ENCODE peak calls at places on chromosomes 1 and 21, in seven cellular contexts. Q, Y, V, E, W, A and R are unnamed samples.

GRCh38 chr21:39630827-39631226 is 18.1 kb downstream of the B3GALT5 start:
- DNase-seq in V (no peak), E (no peak), Q (no peak), W (no peak), Y (no peak), A (no peak), R (no peak)

GRCh38 chr1:204723131-204723787 is 37.7 kb upstream of the LRRN2 start:
- DNase-seq in Q (no peak), E (no peak), W (no peak), Y (no peak), V (no peak), A (no peak), R (no peak)

GRCh38 chr1:169896013-169896412 is 2.3 kb upstream of the SCYL3 start:
- DNase-seq in Q (no peak), V (no peak), Y (no peak), W (no peak), A (no peak), E (no peak), R (no peak)

GRCh38 chr21:45329261-45330074 is 41.8 kb upstream of the POFUT2 start:
- DNase-seq in E (no peak), V (no peak), Y (no peak), Q (no peak), W (no peak), A (no peak), R (no peak)

GRCh38 chr1:156652131-156652991 is 10.4 kb downstream of the BCAN start:
- DNase-seq in V (peak; percentile 39), W (peak; percentile 92), Q (no peak), E (no peak), Y (no peak), A (no peak), R (no peak)

GRCh38 chr1:67542747-67543146 is 112.5 kb upstream of the SERBP1 start:
- DNase-seq in Y (no peak), E (no peak), Q (no peak), A (no peak), V (no peak), W (no peak), R (no peak)

GRCh38 chr1:103489881-103490280 is 35.6 kb upstream of the RNPC3 start:
- DNase-seq in V (no peak), A (no peak), Q (no peak), W (no peak), E (no peak), Y (no peak), R (no peak)

GRCh38 chr1:93021539-93022134 is 57.4 kb upstream of the MTF2 start:
- DNase-seq in A (no peak), Y (peak; percentile 54), W (peak; percentile 14), Q (peak; percentile 42), E (no peak), V (peak; percentile 65), R (peak; percentile 42)

GRCh38 chr1:178926046-178926445 is 55.2 kb upstream of the ANGPTL1 start:
- DNase-seq in V (no peak), E (no peak), Y (no peak), A (no peak), Q (no peak), W (no peak), R (no peak)

GRCh38 chr1:37999434-38000232 is 5.7 kb downstream of the FHL3 start:
- DNase-seq in Q (no peak), E (no peak), V (peak; percentile 86), A (no peak), W (no peak), Y (peak; percentile 72), R (peak; percentile 75)

GRCh38 chr1:38274974-38275373 is 228.4 kb upstream of the POU3F1 start:
- DNase-seq in W (no peak), Y (no peak), V (no peak), E (no peak), A (no peak), Q (no peak), R (no peak)

GRCh38 chr1:158145173-158145719 is 35.4 kb upstream of the CD1D start:
- DNase-seq in A (no peak), Y (no peak), W (no peak), V (no peak), Q (no peak), E (no peak), R (no peak)

GRCh38 chr1:35557118-35557610 is at the start of gene KIAA0319L:
- DNase-seq in Y (peak; percentile 94), A (no peak), W (peak; percentile 79), V (peak; percentile 92), Q (no peak), E (no peak), R (peak; percentile 60)

GRCh38 chr21:46457801-46458314 is 833 bp upstream of the DIP2A start:
- DNase-seq in A (no peak), W (peak; percentile 37), Q (peak; percentile 4), E (no peak), V (peak; percentile 78), Y (peak; percentile 65), R (peak; percentile 21)

GRCh38 chr1:156440689-156441437 is 59.7 kb downstream of the MEF2D start:
- DNase-seq in Q (no peak), V (no peak), W (no peak), A (no peak), Y (no peak), E (no peak), R (no peak)

GRCh38 chr1:33456302-33456886 is 16.1 kb upstream of the ZSCAN20 start:
- DNase-seq in E (no peak), A (no peak), V (no peak), Y (no peak), W (no peak), Q (no peak), R (no peak)

GRCh38 chr1:166628259-166628658 is 211.0 kb upstream of the POGK start:
- DNase-seq in A (no peak), Y (no peak), E (no peak), Q (no peak), V (no peak), W (no peak), R (no peak)
- TF ChIP-seq JUND in A (no peak), Y (no peak), E (no peak), Q (no peak), V (no peak), W (no peak), R (no peak)

GRCh38 chr1:25893072-25893604 is 13.1 kb downstream of the STMN1 start:
- DNase-seq in V (no peak), Q (no peak), Y (no peak), A (no peak), W (no peak), E (no peak), R (no peak)
- TF ChIP-seq JUND in V (no peak), Q (no peak), Y (no peak), A (no peak), W (no peak), E (no peak), R (no peak)

GRCh38 chr1:246052603-246053002 is 454.5 kb downstream of the SMYD3 start:
- DNase-seq in W (no peak), V (no peak), Q (no peak), E (no peak), Y (no peak), A (no peak), R (no peak)

GRCh38 chr1:246063013-246063616 is 444.0 kb downstream of the SMYD3 start:
- DNase-seq in Y (no peak), A (no peak), V (no peak), E (no peak), W (no peak), Q (no peak), R (no peak)

DNA sequence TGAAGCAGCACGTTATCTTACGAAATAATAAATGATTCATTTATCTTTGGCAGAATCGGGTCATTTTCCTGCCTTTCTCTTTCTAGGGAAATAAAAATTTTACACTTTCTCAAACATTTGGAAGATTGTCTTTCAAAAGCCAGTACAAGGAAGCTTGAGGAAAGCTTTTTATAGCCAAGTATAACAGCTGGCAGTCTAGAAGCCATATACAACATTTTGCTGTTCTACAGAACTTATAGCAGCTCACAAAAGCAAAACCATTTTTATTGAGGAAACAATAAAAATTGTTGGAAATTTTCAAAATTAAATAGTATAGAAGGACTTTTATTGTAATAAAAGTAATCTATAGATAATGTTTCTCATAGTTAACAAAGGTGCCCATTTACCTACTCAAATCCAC is 448.6 kb downstream of the SMYD3 start:
- DNase-seq in V (no peak), A (no peak), E (no peak), Y (no peak), Q (no peak), W (no peak), R (no peak)
- TF ChIP-seq JUND in V (no peak), A (no peak), E (no peak), Y (no peak), Q (no peak), W (no peak), R (no peak)

GRCh38 chr1:9239622-9240401 is 5.2 kb downstream of the H6PD start:
- DNase-seq in E (no peak), A (no peak), Y (no peak), Q (no peak), V (no peak), W (no peak), R (peak; percentile 83)
- TF ChIP-seq JUND in E (no peak), A (no peak), Y (no peak), Q (no peak), V (no peak), W (no peak), R (no peak)

DNA sequence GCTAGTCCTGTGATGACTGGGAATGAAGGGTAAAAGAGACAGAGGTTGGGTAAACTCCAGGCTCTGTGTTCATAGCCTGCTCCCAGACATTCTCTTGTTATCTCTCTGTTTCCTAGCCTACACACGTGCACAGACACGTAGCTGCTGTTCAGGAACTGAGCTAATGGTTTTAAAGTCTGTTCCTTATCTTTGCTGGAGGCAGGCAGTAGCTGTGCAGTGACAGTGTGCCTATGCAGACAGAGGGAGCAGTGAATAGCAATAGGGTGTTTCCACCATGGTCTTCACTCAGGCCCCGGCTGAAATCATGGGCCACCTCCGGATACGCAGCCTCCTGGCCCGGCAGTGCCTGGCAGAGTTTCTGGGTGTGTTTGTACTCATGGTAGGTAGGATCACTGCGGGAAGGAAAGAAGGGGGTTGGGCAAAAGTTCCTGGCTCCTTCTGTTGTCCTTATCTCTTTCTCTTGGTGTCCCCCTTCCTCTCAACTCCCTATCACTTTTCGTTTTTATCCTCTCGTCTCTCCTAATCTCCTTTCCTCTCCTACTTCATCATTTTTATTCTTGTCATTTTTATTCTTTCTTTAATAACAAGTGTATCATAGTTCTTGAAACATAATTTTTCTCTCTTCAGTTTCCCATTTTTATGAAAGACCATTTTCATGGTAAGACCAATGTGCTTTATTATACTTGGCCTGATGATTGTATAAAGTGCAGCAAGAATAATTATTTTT is at the start of gene AQP10:
- DNase-seq in W (no peak), A (no peak), Q (no peak), Y (peak; percentile 67), V (peak; percentile 58), E (no peak), R (peak; percentile 63)
- TF ChIP-seq JUND in W (no peak), A (no peak), Q (no peak), Y (no peak), V (peak; percentile 80), E (no peak), R (no peak)

GRCh38 chr1:226711976-226712778 is 26.9 kb downstream of the ITPKB start:
- DNase-seq in Y (no peak), V (no peak), E (no peak), A (no peak), Q (no peak), W (no peak), R (no peak)
- TF ChIP-seq JUND in Y (no peak), V (no peak), E (no peak), A (no peak), Q (no peak), W (no peak), R (no peak)